ENCODE peak calls at places on chromosomes 13 and 19, in ten cellular contexts. B is HFFc6; V is Calu3; T is progenitor cell of endocrine pancreas; S is left lung; N is cardiac muscle cell; X is heart left ventricle; D is CD4-positive, alpha-beta T cell; I is fibroblast of pulmonary artery; O is psoas muscle. J is an unnamed sample.

GRCh38 chr19:32914879-32915278 is 45.3 kb upstream of the SLC7A9 start:
- DNase-seq in B (peak), V (no peak), T (no peak), S (no peak), N (no peak), X (no peak), D (no peak), I (no peak), O (no peak), J (no peak)

GRCh38 chr13:44396963-44397580 is 23.4 kb downstream of the SERP2 start:
- DNase-seq in B (peak), V (no peak), T (no peak), S (no peak), N (peak), X (no peak), D (no peak), I (peak), O (no peak), J (no peak)

GRCh38 chr13:33206945-33207615 is 78.5 kb downstream of the STARD13 start:
- DNase-seq in B (no peak), V (no peak), T (no peak), S (no peak), N (no peak), X (no peak), D (no peak), I (no peak), O (no peak), J (no peak)

GRCh38 chr19:38266981-38267597 is 2.7 kb downstream of the SPINT2 start:
- DNase-seq in B (peak), V (peak), T (no peak), S (no peak), N (peak), X (no peak), D (no peak), I (peak), O (no peak), J (no peak)

GRCh38 chr19:38252935-38253691 is 3.1 kb downstream of the PPP1R14A start:
- DNase-seq in B (no peak), V (no peak), T (no peak), S (no peak), N (no peak), X (peak), D (no peak), I (peak), O (no peak), J (no peak)

GRCh38 chr13:44459674-44460073 is 86.0 kb downstream of the SERP2 start:
- DNase-seq in B (no peak), V (no peak), T (no peak), S (no peak), N (no peak), X (no peak), D (no peak), I (no peak), O (no peak), J (no peak)

GRCh38 chr13:74226791-74227475 is 92.7 kb upstream of the KLF12 start:
- DNase-seq in B (no peak), V (no peak), T (no peak), S (no peak), N (peak), X (no peak), D (no peak), I (no peak), O (no peak), J (no peak)

GRCh38 chr13:102907886-102908515 is 62.2 kb downstream of the ERCC5 start:
- DNase-seq in B (no peak), V (no peak), T (no peak), S (no peak), N (peak), X (no peak), D (no peak), I (no peak), O (no peak), J (no peak)

GRCh38 chr19:16024266-16025107 is 51.8 kb upstream of the TPM4 start:
- DNase-seq in B (no peak), V (no peak), T (no peak), S (no peak), N (no peak), X (no peak), D (no peak), I (no peak), O (no peak), J (no peak)

GRCh38 chr13:27147530-27148170 is 24.0 kb downstream of the USP12 start:
- DNase-seq in B (no peak), V (no peak), T (no peak), S (no peak), N (no peak), X (no peak), D (no peak), I (no peak), O (no peak), J (no peak)

GRCh38 chr19:13920940-13921744 is 15.1 kb downstream of the CC2D1A start:
- DNase-seq in B (peak), V (no peak), T (no peak), S (no peak), N (peak), X (no peak), D (no peak), I (peak), O (no peak), J (no peak)

GRCh38 chr19:46755853-46756543 is 9.7 kb upstream of the STRN4 start:
- DNase-seq in B (no peak), V (no peak), T (no peak), S (no peak), N (no peak), X (no peak), D (no peak), I (no peak), O (no peak), J (no peak)

GRCh38 chr19:46537136-46538097 is 41.8 kb upstream of the PNMA8B start:
- DNase-seq in B (peak), V (peak), T (peak), S (peak), N (peak), X (peak), D (peak), I (peak), O (peak), J (no peak)

GRCh38 chr19:1263198-1263597 is 5.9 kb upstream of the CIRBP start:
- DNase-seq in B (no peak), V (no peak), T (no peak), S (no peak), N (no peak), X (no peak), D (no peak), I (no peak), O (no peak), J (no peak)

GRCh38 chr19:46015080-46015960 is 7.5 kb downstream of the PGLYRP1 start:
- DNase-seq in B (no peak), V (peak), T (peak), S (peak), N (peak), X (peak), D (peak), I (peak), O (peak), J (no peak)

GRCh38 chr19:3586124-3586626 is 897 bp downstream of the GIPC3 start:
- DNase-seq in B (no peak), V (no peak), T (no peak), S (no peak), N (no peak), X (no peak), D (peak), I (no peak), O (no peak), J (no peak)
- TF ChIP-seq CTCF in B (peak), V (no peak), T (peak), S (peak), N (peak), X (peak), D (peak), I (peak), O (peak), J (peak)

GRCh38 chr19:50719119-50719435 is 525 bp downstream of the SHANK1 start:
- DNase-seq in B (no peak), V (no peak), T (no peak), S (no peak), N (no peak), X (no peak), D (no peak), I (no peak), O (no peak), J (no peak)

GRCh38 chr19:50717891-50718254 is 1.7 kb downstream of the SHANK1 start:
- DNase-seq in B (no peak), V (no peak), T (no peak), S (no peak), N (no peak), X (no peak), D (no peak), I (no peak), O (no peak), J (no peak)

GRCh38 chr19:50717026-50717723 is 2.4 kb downstream of the SHANK1 start:
- DNase-seq in B (no peak), V (no peak), T (no peak), S (peak), N (no peak), X (no peak), D (no peak), I (no peak), O (no peak), J (no peak)

GRCh38 chr19:50718255-50719118 is 1.1 kb downstream of the SHANK1 start:
- DNase-seq in B (no peak), V (no peak), T (no peak), S (no peak), N (no peak), X (no peak), D (no peak), I (no peak), O (no peak), J (no peak)

GRCh38 chr19:50716178-50717025 is 3.2 kb downstream of the SHANK1 start:
- DNase-seq in B (no peak), V (no peak), T (no peak), S (peak), N (no peak), X (no peak), D (no peak), I (no peak), O (no peak), J (no peak)
- TF ChIP-seq CTCF in B (no peak), V (no peak), T (no peak), S (no peak), N (no peak), X (no peak), D (no peak), I (no peak), O (no peak), J (no peak)

DNA sequence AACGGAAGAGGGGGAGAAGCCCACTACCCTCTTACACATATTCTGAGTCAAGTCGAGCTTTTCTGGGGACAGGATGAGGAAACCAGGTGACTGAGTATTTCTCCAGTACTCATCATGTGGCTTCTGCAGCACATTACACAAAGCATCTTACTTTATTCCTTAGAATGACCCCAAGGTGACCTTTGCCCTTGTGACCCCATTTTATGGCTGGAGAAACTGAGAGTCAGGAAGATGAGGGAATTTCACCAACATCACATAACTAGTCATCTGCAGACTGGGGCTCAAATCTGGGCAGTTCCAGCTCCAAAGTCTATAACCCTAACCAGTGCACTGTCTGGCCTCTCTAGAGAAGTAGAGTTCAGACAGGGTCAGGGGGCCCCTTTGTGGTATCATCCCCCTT is 707.0 kb downstream of the UQCRFS1 start:
- DNase-seq in B (no peak), V (no peak), T (no peak), S (no peak), N (no peak), X (no peak), D (no peak), I (no peak), O (no peak), J (no peak)
- TF ChIP-seq CTCF in B (no peak), V (no peak), T (no peak), S (no peak), N (no peak), X (no peak), D (no peak), I (no peak), O (no peak), J (no peak)

GRCh38 chr19:49445997-49446396 is 4.7 kb upstream of the SLC17A7 start:
- DNase-seq in B (no peak), V (no peak), T (no peak), S (no peak), N (no peak), X (no peak), D (no peak), I (no peak), O (no peak), J (no peak)
- TF ChIP-seq CTCF in B (no peak), V (no peak), T (no peak), S (no peak), N (no peak), X (no peak), D (no peak), I (no peak), O (no peak), J (no peak)

GRCh38 chr19:35236638-35237400 is 8.3 kb upstream of the FAM187B start:
- DNase-seq in B (no peak), V (no peak), T (no peak), S (no peak), N (no peak), X (no peak), D (peak), I (no peak), O (no peak), J (no peak)
- TF ChIP-seq CTCF in B (no peak), V (no peak), T (no peak), S (peak), N (peak), X (no peak), D (peak), I (no peak), O (no peak), J (no peak)